ENCODE peak calls at places on chromosome 11, in five cellular contexts. One of them, this sample, is unnamed.

GRCh38 chr11:92826597-92826996 is 142.9 kb upstream of the MTNR1B start:
- DNase-seq in body of pancreas: no peak
- DNase-seq in stomach: no peak
- DNase-seq in GM23338: peak
- DNase-seq in RWPE1: no peak
- DNase-seq in this sample: no peak

GRCh38 chr11:133966924-133967598 is 10.3 kb upstream of the IGSF9B start:
- DNase-seq in RWPE1: no peak
- DNase-seq in GM23338: peak
- DNase-seq in body of pancreas: peak
- DNase-seq in stomach: peak
- DNase-seq in this sample: peak

GRCh38 chr11:134676516-134677287 is 264.7 kb upstream of the B3GAT1 start:
- DNase-seq in body of pancreas: no peak
- DNase-seq in GM23338: no peak
- DNase-seq in RWPE1: no peak
- DNase-seq in stomach: no peak
- DNase-seq in this sample: no peak

GRCh38 chr11:47336595-47336994 is 15.9 kb downstream of the MYBPC3 start:
- DNase-seq in RWPE1: no peak
- DNase-seq in stomach: no peak
- DNase-seq in GM23338: no peak
- DNase-seq in body of pancreas: no peak
- DNase-seq in this sample: no peak

GRCh38 chr11:43944761-43945311 is 2.4 kb downstream of the C11orf96 start:
- DNase-seq in RWPE1: peak
- DNase-seq in body of pancreas: peak
- DNase-seq in stomach: peak
- DNase-seq in GM23338: peak
- DNase-seq in this sample: peak

GRCh38 chr11:117096140-117096972 is 1.9 kb downstream of the SIK3 start:
- DNase-seq in body of pancreas: peak
- DNase-seq in GM23338: peak
- DNase-seq in RWPE1: no peak
- DNase-seq in stomach: no peak
- DNase-seq in this sample: no peak

GRCh38 chr11:65426839-65427690 is 4.5 kb downstream of the NEAT1 start:
- DNase-seq in body of pancreas: peak
- DNase-seq in stomach: peak
- DNase-seq in RWPE1: no peak
- DNase-seq in GM23338: peak
- DNase-seq in this sample: no peak

GRCh38 chr11:20027546-20028014 is 132.7 kb downstream of the DBX1 start:
- DNase-seq in body of pancreas: no peak
- DNase-seq in GM23338: no peak
- DNase-seq in RWPE1: no peak
- DNase-seq in stomach: no peak
- DNase-seq in this sample: no peak

GRCh38 chr11:35615911-35616900 is 2.1 kb upstream of the FJX1 start:
- DNase-seq in RWPE1: peak
- DNase-seq in GM23338: peak
- DNase-seq in body of pancreas: peak
- DNase-seq in stomach: no peak
- DNase-seq in this sample: no peak

GRCh38 chr11:507727-508515 is 879 bp upstream of the RNH1 start:
- DNase-seq in RWPE1: no peak
- DNase-seq in GM23338: peak
- DNase-seq in stomach: no peak
- DNase-seq in body of pancreas: no peak
- DNase-seq in this sample: no peak

GRCh38 chr11:83035070-83035854 is 36.4 kb downstream of the RAB30 start:
- DNase-seq in body of pancreas: no peak
- DNase-seq in stomach: no peak
- DNase-seq in GM23338: no peak
- DNase-seq in RWPE1: no peak
- DNase-seq in this sample: no peak

GRCh38 chr11:27234961-27235360 is 128.1 kb downstream of the CCDC34 start:
- DNase-seq in RWPE1: no peak
- DNase-seq in body of pancreas: no peak
- DNase-seq in GM23338: no peak
- DNase-seq in stomach: no peak
- DNase-seq in this sample: no peak

GRCh38 chr11:10605941-10606381 is 37.5 kb upstream of the LYVE1 start:
- DNase-seq in RWPE1: no peak
- DNase-seq in stomach: peak
- DNase-seq in GM23338: peak
- DNase-seq in body of pancreas: peak
- DNase-seq in this sample: peak

GRCh38 chr11:44564653-44565007 is 833 bp upstream of the CD82 start:
- DNase-seq in GM23338: peak
- DNase-seq in stomach: peak
- DNase-seq in RWPE1: peak
- DNase-seq in body of pancreas: peak
- DNase-seq in this sample: peak

GRCh38 chr11:66371627-66372415 is at the start of gene SLC29A2:
- DNase-seq in RWPE1: peak
- DNase-seq in body of pancreas: peak
- DNase-seq in stomach: peak
- DNase-seq in GM23338: peak
- DNase-seq in this sample: peak

GRCh38 chr11:43952401-43953342 is 10.2 kb downstream of the C11orf96 start:
- DNase-seq in RWPE1: no peak
- DNase-seq in stomach: no peak
- DNase-seq in GM23338: no peak
- DNase-seq in body of pancreas: no peak
- DNase-seq in this sample: no peak

GRCh38 chr11:86118201-86118600 is 49.3 kb upstream of the PICALM start:
- DNase-seq in GM23338: no peak
- DNase-seq in RWPE1: no peak
- DNase-seq in body of pancreas: no peak
- DNase-seq in stomach: no peak
- DNase-seq in this sample: no peak

GRCh38 chr11:119157088-119157487 is 8.2 kb downstream of the ABCG4 start:
- DNase-seq in GM23338: no peak
- DNase-seq in RWPE1: no peak
- DNase-seq in stomach: peak
- DNase-seq in body of pancreas: no peak
- DNase-seq in this sample: no peak

GRCh38 chr11:85118151-85118550 is 509.0 kb downstream of the DLG2 start:
- DNase-seq in stomach: no peak
- DNase-seq in GM23338: no peak
- DNase-seq in RWPE1: no peak
- DNase-seq in body of pancreas: no peak
- DNase-seq in this sample: no peak

GRCh38 chr11:113593698-113594308 is 112.3 kb downstream of the TMPRSS5 start:
- DNase-seq in RWPE1: no peak
- DNase-seq in stomach: no peak
- DNase-seq in GM23338: no peak
- DNase-seq in body of pancreas: no peak
- DNase-seq in this sample: no peak

GRCh38 chr11:126507646-126508045 is 152.2 kb downstream of the ST3GAL4 start:
- DNase-seq in RWPE1: no peak
- DNase-seq in stomach: no peak
- DNase-seq in body of pancreas: no peak
- DNase-seq in GM23338: no peak
- DNase-seq in this sample: no peak

GRCh38 chr11:83549984-83550667 is 264.0 kb upstream of the CCDC90B start:
- DNase-seq in GM23338: no peak
- DNase-seq in RWPE1: no peak
- DNase-seq in stomach: no peak
- DNase-seq in body of pancreas: no peak
- DNase-seq in this sample: no peak

GRCh38 chr11:33723238-33723881 is 12.9 kb downstream of the CD59 start:
- DNase-seq in body of pancreas: peak
- DNase-seq in RWPE1: peak
- DNase-seq in stomach: no peak
- DNase-seq in GM23338: no peak
- DNase-seq in this sample: no peak

GRCh38 chr11:119764108-119764874 is 35.3 kb upstream of the NECTIN1 start:
- DNase-seq in stomach: no peak
- DNase-seq in RWPE1: no peak
- DNase-seq in body of pancreas: peak
- DNase-seq in GM23338: peak
- DNase-seq in this sample: no peak

GRCh38 chr11:1278766-1279673 is 30.4 kb downstream of the TOLLIP start:
- DNase-seq in RWPE1: no peak
- DNase-seq in stomach: no peak
- DNase-seq in body of pancreas: no peak
- DNase-seq in GM23338: no peak
- DNase-seq in this sample: peak

GRCh38 chr11:129951201-129951882 is 51.3 kb downstream of the PRDM10 start:
- DNase-seq in RWPE1: no peak
- DNase-seq in body of pancreas: no peak
- DNase-seq in stomach: no peak
- DNase-seq in GM23338: no peak
- DNase-seq in this sample: no peak

GRCh38 chr11:130243816-130244215 is 70.9 kb downstream of the ZBTB44 start:
- DNase-seq in body of pancreas: no peak
- DNase-seq in GM23338: no peak
- DNase-seq in RWPE1: no peak
- DNase-seq in stomach: no peak
- DNase-seq in this sample: no peak

GRCh38 chr11:58406774-58407173 is at the start of gene OR5B3:
- DNase-seq in GM23338: no peak
- DNase-seq in body of pancreas: no peak
- DNase-seq in stomach: no peak
- DNase-seq in RWPE1: no peak
- DNase-seq in this sample: no peak

GRCh38 chr11:2446590-2447252 is 1.9 kb downstream of the KCNQ1 start:
- DNase-seq in RWPE1: no peak
- DNase-seq in stomach: no peak
- DNase-seq in GM23338: no peak
- DNase-seq in body of pancreas: no peak
- DNase-seq in this sample: peak

GRCh38 chr11:69488543-69488940 is 7.1 kb downstream of the LINC01488 start:
- DNase-seq in GM23338: no peak
- DNase-seq in body of pancreas: no peak
- DNase-seq in RWPE1: no peak
- DNase-seq in stomach: no peak
- DNase-seq in this sample: peak

GRCh38 chr11:130727715-130728114 is 188.6 kb downstream of the SNX19 start:
- DNase-seq in GM23338: no peak
- DNase-seq in stomach: no peak
- DNase-seq in RWPE1: no peak
- DNase-seq in body of pancreas: no peak
- DNase-seq in this sample: no peak

GRCh38 chr11:130897262-130898182 is 18.8 kb downstream of the SNX19 start:
- DNase-seq in body of pancreas: peak
- DNase-seq in RWPE1: peak
- DNase-seq in stomach: peak
- DNase-seq in GM23338: no peak
- DNase-seq in this sample: peak

GRCh38 chr11:128316541-128317206 is 270.7 kb downstream of the ETS1 start:
- DNase-seq in RWPE1: no peak
- DNase-seq in GM23338: no peak
- DNase-seq in body of pancreas: no peak
- DNase-seq in stomach: no peak
- DNase-seq in this sample: no peak

GRCh38 chr11:77106321-77106720 is 3.7 kb downstream of the OMP start:
- DNase-seq in body of pancreas: peak
- DNase-seq in stomach: no peak
- DNase-seq in GM23338: no peak
- DNase-seq in RWPE1: no peak
- DNase-seq in this sample: no peak

GRCh38 chr11:6531267-6531752 is 34.2 kb downstream of the DNHD1 start:
- DNase-seq in RWPE1: peak
- DNase-seq in body of pancreas: peak
- DNase-seq in stomach: no peak
- DNase-seq in GM23338: peak
- DNase-seq in this sample: no peak

GRCh38 chr11:57566035-57566504 is 1.4 kb downstream of the UBE2L6 start:
- DNase-seq in stomach: peak
- DNase-seq in RWPE1: peak
- DNase-seq in body of pancreas: peak
- DNase-seq in GM23338: no peak
- DNase-seq in this sample: no peak

GRCh38 chr11:87359401-87359800 is 321.7 kb downstream of the TMEM135 start:
- DNase-seq in body of pancreas: no peak
- DNase-seq in GM23338: no peak
- DNase-seq in RWPE1: no peak
- DNase-seq in stomach: no peak
- DNase-seq in this sample: no peak

GRCh38 chr11:115360186-115360824 is 143.9 kb downstream of the CADM1 start:
- DNase-seq in GM23338: no peak
- DNase-seq in RWPE1: no peak
- DNase-seq in body of pancreas: no peak
- DNase-seq in stomach: no peak
- DNase-seq in this sample: no peak
- TF ChIP-seq CTCF in GM23338: no peak
- TF ChIP-seq CTCF in RWPE1: no peak
- TF ChIP-seq CTCF in body of pancreas: no peak
- TF ChIP-seq CTCF in stomach: no peak
- TF ChIP-seq CTCF in this sample: no peak

GRCh38 chr11:12439615-12440014 is 62.2 kb downstream of the PARVA start:
- DNase-seq in stomach: no peak
- DNase-seq in body of pancreas: no peak
- DNase-seq in GM23338: peak
- DNase-seq in RWPE1: no peak
- DNase-seq in this sample: no peak
- H3K27ac ChIP-seq in stomach: peak
- H3K27ac ChIP-seq in body of pancreas: no peak
- H3K27ac ChIP-seq in GM23338: peak
- H3K27ac ChIP-seq in RWPE1: no peak
- H3K27ac ChIP-seq in this sample: no peak

GRCh38 chr11:73372371-73372993 is 3.7 kb upstream of the RELT start:
- DNase-seq in body of pancreas: no peak
- DNase-seq in stomach: no peak
- DNase-seq in GM23338: peak
- DNase-seq in RWPE1: no peak
- DNase-seq in this sample: no peak
- TF ChIP-seq CTCF in body of pancreas: no peak
- TF ChIP-seq CTCF in stomach: no peak
- TF ChIP-seq CTCF in GM23338: peak
- TF ChIP-seq CTCF in RWPE1: no peak
- TF ChIP-seq CTCF in this sample: no peak

GRCh38 chr11:70637186-70637800 is 239.0 kb downstream of the CTTN start:
- DNase-seq in body of pancreas: no peak
- DNase-seq in GM23338: no peak
- DNase-seq in RWPE1: no peak
- DNase-seq in stomach: no peak
- DNase-seq in this sample: peak
- H3K27ac ChIP-seq in body of pancreas: no peak
- H3K27ac ChIP-seq in GM23338: peak
- H3K27ac ChIP-seq in RWPE1: no peak
- H3K27ac ChIP-seq in stomach: no peak
- H3K27ac ChIP-seq in this sample: no peak